ENCODE peak calls at places on chromosomes 16 and 17, in six cellular contexts. Y is dorsolateral prefrontal cortex, K is stomach, P is PC-9, M is fibroblast of lung, X is mammary epithelial cell. W is an unnamed sample.
A peak's percentile ranks its signal among the peaks of the same experiment; 100 is the strongest.

GRCh38 chr17:58756246-58757161 is 850 bp downstream of the PPM1E start:
- DNase-seq in X (no peak), M (no peak), P (no peak), Y (peak; percentile 54), K (no peak), W (peak; percentile 21)

GRCh38 chr16:55324491-55325447 is 766 bp downstream of the IRX6 start:
- DNase-seq in P (no peak), M (no peak), Y (no peak), K (no peak), X (peak; percentile 22), W (no peak)

GRCh38 chr16:2145843-2146242 is 2.6 kb upstream of the RAB26 start:
- DNase-seq in P (no peak), M (no peak), K (no peak), X (no peak), Y (no peak), W (no peak)

GRCh38 chr16:381788-382717 is at the start of gene PGAP6:
- DNase-seq in K (peak; percentile 79), P (peak; percentile 81), Y (peak; percentile 62), X (no peak), M (peak; percentile 49), W (peak; percentile 89)

GRCh38 chr16:359067-359763 is 6.7 kb upstream of the AXIN1 start:
- DNase-seq in P (no peak), X (no peak), K (no peak), M (no peak), Y (no peak), W (no peak)

GRCh38 chr16:30615358-30616076 is 5.3 kb upstream of the ZNF689 start:
- DNase-seq in M (peak; percentile 28), K (peak; percentile 79), X (no peak), P (peak; percentile 77), Y (peak; percentile 23), W (peak; percentile 45)

GRCh38 chr16:87765473-87765775 is 362 bp downstream of the KLHDC4 start:
- DNase-seq in X (no peak), K (no peak), P (no peak), Y (no peak), M (no peak), W (no peak)

GRCh38 chr16:14302399-14303181 is 231.5 kb downstream of the MRTFB start:
- DNase-seq in K (no peak), P (peak; percentile 45), X (peak; percentile 22), M (no peak), Y (peak; percentile 43), W (peak; percentile 42)

GRCh38 chr17:69596141-69596540 is 181.6 kb downstream of the MAP2K6 start:
- DNase-seq in M (no peak), X (no peak), K (no peak), P (no peak), Y (no peak), W (no peak)

GRCh38 chr16:3094289-3095027 is 4.6 kb downstream of the ZSCAN10 start:
- DNase-seq in K (peak; percentile 59), M (peak; percentile 49), P (peak; percentile 31), X (peak; percentile 37), Y (no peak), W (no peak)

DNA sequence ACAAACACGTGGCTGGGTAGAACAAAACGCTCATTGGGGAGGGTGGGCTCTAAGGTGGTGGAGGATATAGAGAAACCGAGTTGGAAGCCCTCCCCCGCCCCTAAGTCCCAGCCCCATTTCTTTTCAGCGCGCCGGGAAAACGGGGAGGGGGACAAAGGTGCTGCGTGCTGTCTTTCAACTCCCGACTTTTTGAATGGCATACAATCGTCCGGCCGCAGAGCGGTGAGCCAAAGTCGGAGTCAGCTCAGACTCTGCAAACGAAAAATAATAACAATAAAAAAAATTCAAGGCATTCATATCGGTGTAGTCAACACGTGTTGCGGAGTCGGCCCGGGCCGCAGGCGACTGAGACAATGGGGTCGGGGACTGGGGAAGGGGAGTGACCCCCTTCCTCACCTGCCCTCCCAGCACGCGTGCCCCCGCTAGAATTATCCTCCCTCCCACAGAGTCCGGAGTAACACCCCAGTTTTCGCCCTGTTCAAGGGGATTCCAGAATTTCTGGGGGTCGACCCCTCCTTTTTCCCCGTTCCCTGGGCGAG is 1.8 kb upstream of the IGF2BP1 start:
- DNase-seq in P (no peak), M (peak; percentile 27), X (no peak), Y (no peak), K (no peak), W (peak; percentile 35)
- H3K27me3 ChIP-seq in P (no peaks in the 10 kb centered on the region), M (peaks cover 54% of the 10 kb centered on the region), X (peaks cover 65% of the 10 kb centered on the region), Y (peaks cover 41% of the 10 kb centered on the region), K (peaks cover 100% of the 10 kb centered on the region), W (peaks cover 4% of the 10 kb centered on the region)

DNA sequence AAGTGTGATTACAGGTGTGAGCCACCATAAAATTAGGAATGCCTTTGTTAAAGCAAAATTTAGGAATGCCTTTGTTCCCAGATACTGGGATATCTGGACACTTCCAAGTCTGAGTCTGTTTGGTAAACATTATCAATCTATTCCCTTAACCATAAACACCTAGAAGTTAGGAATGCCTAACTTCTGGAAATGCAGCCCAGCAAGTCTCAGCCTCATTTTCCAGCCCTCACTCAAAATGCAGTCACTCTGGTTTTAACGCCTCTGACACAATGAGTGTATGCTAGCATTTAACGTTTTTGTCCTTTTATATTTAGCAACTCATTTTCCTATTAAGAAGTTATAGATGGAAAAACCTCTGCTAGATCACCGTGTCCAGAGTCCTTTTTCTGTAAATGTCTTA is 34.4 kb upstream of the HAS3 start:
- DNase-seq in Y (no peak), X (no peak), M (no peak), K (no peak), P (no peak), W (no peak)
- H3K27ac ChIP-seq in Y (no peak overlapping the region), X (no peak overlapping the region), M (no peak overlapping the region), K (no peak overlapping the region), P (peak overlapping the region; percentile 24), W (no peak overlapping the region)

GRCh38 chr17:40364121-40364861 is at the start of gene GJD3:
- DNase-seq in P (no peak), X (no peak), K (no peak), Y (no peak), M (peak; percentile 57), W (no peak)
- H3K4me3 ChIP-seq in P (peak within 1 kb of the TSS; percentile 69), X (peak within 1 kb of the TSS; percentile 53), K (peak within 1 kb of the TSS; percentile 54), Y (peak within 1 kb of the TSS; percentile 46), M (peak within 1 kb of the TSS; percentile 30), W (peak within 1 kb of the TSS; percentile 58)

GRCh38 chr17:79864147-79864546 is 24.9 kb upstream of the CBX4 start:
- DNase-seq in P (no peak), Y (no peak), K (no peak), X (no peak), M (no peak), W (no peak)
- H3K27me3 ChIP-seq in P (no peaks in the 10 kb centered on the region), Y (no peaks in the 10 kb centered on the region), K (peaks cover 83% of the 10 kb centered on the region), X (no peaks in the 10 kb centered on the region), M (peaks cover 28% of the 10 kb centered on the region), W (no peaks in the 10 kb centered on the region)